ENCODE peak calls at places on chromosome 11, in ten cellular contexts. E is NCI-H345; J is left cardiac atrium; P is OCI-LY7; K is GM12892; B is KBM-7; R is EH; G is substantia nigra; M is activated T-cell treated with anti-CD3 and anti-CD28 coated beads, Interleukin-2, amount 50 U/mL, for 72 hours; U is naive thymus-derived CD8-positive, alpha-beta T cell. F is an unnamed sample.
A peak's percentile ranks its signal among the peaks of the same experiment; 100 is the strongest.

GRCh38 chr11:110759972-110760381 is 47.7 kb upstream of the ARHGAP20 start:
- DNase-seq in R (peak; percentile 72), K (no peak), M (no peak), U (no peak), G (no peak), B (no peak), P (no peak), E (peak; percentile 58), J (no peak), F (no peak)

GRCh38 chr11:19241260-19242183 is 777 bp upstream of the E2F8 start:
- DNase-seq in P (peak; percentile 86), G (no peak), U (no peak), K (peak; percentile 74), R (peak; percentile 33), E (peak; percentile 46), M (peak; percentile 68), B (peak; percentile 63), J (peak; percentile 33), F (peak; percentile 27)

GRCh38 chr11:130737866-130738431 is 178.3 kb downstream of the SNX19 start:
- DNase-seq in K (no peak), P (no peak), J (peak; percentile 74), E (no peak), B (no peak), G (no peak), R (peak; percentile 99), M (no peak), U (no peak), F (no peak)

GRCh38 chr11:95147364-95147905 is 57.8 kb downstream of the ENDOD1 start:
- DNase-seq in B (peak; percentile 48), K (no peak), E (no peak), J (peak; percentile 38), M (no peak), U (no peak), G (no peak), R (peak; percentile 91), P (no peak), F (peak; percentile 78)

GRCh38 chr11:116895053-116895757 is 57.8 kb upstream of the APOA1 start:
- DNase-seq in J (peak; percentile 35), M (no peak), B (peak; percentile 73), G (peak; percentile 11), U (peak; percentile 8), K (no peak), P (no peak), R (peak; percentile 19), E (no peak), F (no peak)

GRCh38 chr11:3947084-3947483 is 91.6 kb downstream of the STIM1 start:
- DNase-seq in G (no peak), B (peak; percentile 81), M (peak; percentile 65), P (peak; percentile 88), U (peak; percentile 36), J (no peak), K (no peak), E (no peak), R (peak; percentile 75), F (no peak)

GRCh38 chr11:10225553-10225952 is 68.5 kb downstream of the SBF2 start:
- DNase-seq in M (no peak), K (no peak), G (no peak), E (no peak), R (no peak), U (no peak), P (no peak), J (no peak), B (no peak), F (no peak)

GRCh38 chr11:43691806-43692205 is 11.3 kb downstream of the HSD17B12 start:
- DNase-seq in U (no peak), K (no peak), J (no peak), B (no peak), E (no peak), M (no peak), G (no peak), P (no peak), R (no peak), F (no peak)

GRCh38 chr11:99068832-99069231 is 48.1 kb downstream of the CNTN5 start:
- DNase-seq in R (no peak), B (no peak), J (no peak), U (no peak), K (no peak), G (no peak), E (peak; percentile 6), P (no peak), M (no peak), F (peak; percentile 42)

F was measured in SW480.